ENCODE peak calls at places on chromosomes 6 and 20, in eight cellular contexts. B is fibroblast of lung; O is SK-N-DZ; H is GM20000; W is activated T-cell treated with anti-CD3 and anti-CD28 coated beads, Interleukin-2, amount 50 U/mL, for 4 hours; K is naive thymus-derived CD4-positive, alpha-beta T cell; S is DMS153; N is NCI-H774. I is an unnamed sample.

GRCh38 chr6:112881027-112881426 is 533.9 kb downstream of the RFPL4B start:
- DNase-seq in B (peak; percentile 90), O (no peak), H (no peak), W (no peak), K (no peak), S (no peak), N (no peak), I (no peak)

GRCh38 chr20:41094656-41095055 is 42.7 kb upstream of the PLCG1 start:
- DNase-seq in B (peak; percentile 39), O (no peak), H (no peak), W (no peak), K (no peak), S (no peak), N (no peak), I (no peak)

GRCh38 chr6:73713426-73714147 is 17.6 kb downstream of the CD109 start:
- DNase-seq in B (no peak), O (no peak), H (no peak), W (no peak), K (no peak), S (no peak), N (no peak), I (no peak)

GRCh38 chr6:3090013-3090412 is 21.7 kb downstream of the RIPK1 start:
- DNase-seq in B (no peak), O (peak; percentile 10), H (no peak), W (no peak), K (no peak), S (no peak), N (no peak), I (peak; percentile 92)

GRCh38 chr6:164396071-164397047 is 913.0 kb downstream of the C6orf118 start:
- DNase-seq in B (peak; percentile 28), O (no peak), H (peak; percentile 7), W (no peak), K (no peak), S (peak; percentile 39), N (peak; percentile 46), I (no peak)

GRCh38 chr6:133939778-133940667 is 13.0 kb upstream of the TBPL1 start:
- DNase-seq in B (no peak), O (no peak), H (no peak), W (no peak), K (no peak), S (peak; percentile 21), N (no peak), I (no peak)

GRCh38 chr20:33433465-33433864 is 10.1 kb downstream of the SNTA1 start:
- DNase-seq in B (no peak), O (no peak), H (no peak), W (no peak), K (no peak), S (no peak), N (no peak), I (no peak)

GRCh38 chr6:31935829-31936228 is 8.3 kb downstream of the C2 start:
- DNase-seq in B (no peak), O (no peak), H (no peak), W (no peak), K (no peak), S (no peak), N (no peak), I (no peak)

GRCh38 chr6:136550330-136551071 is at the start of gene MAP7:
- DNase-seq in B (peak; percentile 27), O (peak; percentile 34), H (peak; percentile 90), W (peak; percentile 61), K (peak; percentile 61), S (peak; percentile 90), N (peak; percentile 97), I (peak; percentile 58)

GRCh38 chr20:56360899-56361199 is 2.1 kb downstream of the FAM210B start:
- DNase-seq in B (no peak), O (no peak), H (no peak), W (no peak), K (no peak), S (no peak), N (no peak), I (no peak)

GRCh38 chr6:144416773-144417172 is 131.6 kb downstream of the UTRN start:
- DNase-seq in B (no peak), O (no peak), H (no peak), W (no peak), K (no peak), S (no peak), N (no peak), I (no peak)

GRCh38 chr6:41039060-41039998 is at the start of gene UNC5CL:
- DNase-seq in B (no peak), O (peak; percentile 23), H (peak; percentile 75), W (peak; percentile 42), K (peak; percentile 51), S (peak; percentile 52), N (peak; percentile 2), I (peak; percentile 77)

GRCh38 chr6:41042167-41042566 is at the start of gene TSPO2:
- DNase-seq in B (no peak), O (no peak), H (no peak), W (no peak), K (no peak), S (no peak), N (no peak), I (no peak)

GRCh38 chr6:33418690-33419291 is 884 bp upstream of the CUTA start:
- DNase-seq in B (peak; percentile 36), O (no peak), H (peak; percentile 34), W (peak; percentile 41), K (no peak), S (no peak), N (no peak), I (peak; percentile 58)

GRCh38 chr20:9807176-9807575 is 31.7 kb downstream of the PAK5 start:
- DNase-seq in B (no peak), O (no peak), H (no peak), W (no peak), K (no peak), S (no peak), N (no peak), I (no peak)

GRCh38 chr20:24737212-24737850 is 211.7 kb upstream of the CST7 start:
- DNase-seq in B (no peak), O (no peak), H (no peak), W (no peak), K (no peak), S (no peak), N (no peak), I (no peak)

I was measured in NCI-H82.